ENCODE peak calls at places on chromosomes 7 and 10, in seven cellular contexts. X is iPS-NIHi11; N is stimulated activated naive B cell treated with anti-CD40 and anti-IgM and Interleukin-4, amounts not matched to agents 10 μg/mL and 1 μg/mL and 100 μg/mL, for 72 hours; B is NCI-H1105; I is HepG2; R is activated naive CD4-positive, alpha-beta T cell; H is NCI-H446 treated with DMSO at 0.1 percent for 48 hours. Q is an unnamed sample.

GRCh38 chr7:32415936-32416335 is 74.2 kb downstream of the LSM5 start:
- DNase-seq in N (no peak), I (no peak), X (no peak), R (no peak), B (no peak), H (no peak), Q (no peak)

GRCh38 chr10:44397476-44398225 is 12.8 kb upstream of the CXCL12 start:
- DNase-seq in R (no peak), I (no peak), H (no peak), B (no peak), X (peak; percentile 37), N (no peak), Q (no peak)

GRCh38 chr7:414681-415560 is 104.7 kb downstream of the PDGFA start:
- DNase-seq in B (no peak), H (no peak), N (no peak), X (peak; percentile 6), R (no peak), I (no peak), Q (no peak)

GRCh38 chr7:92768501-92769360 is 67.6 kb downstream of the CDK6 start:
- DNase-seq in H (peak; percentile 66), R (no peak), I (no peak), B (no peak), N (peak; percentile 23), X (peak; percentile 16), Q (peak; percentile 56)

GRCh38 chr7:87420173-87420572 is 55.3 kb downstream of the ABCB4 start:
- DNase-seq in H (no peak), R (no peak), X (no peak), B (no peak), N (no peak), I (no peak), Q (no peak)

GRCh38 chr10:70053896-70054641 is 1.4 kb downstream of the MACROH2A2 start:
- DNase-seq in I (peak; percentile 20), H (no peak), X (peak; percentile 62), B (no peak), N (no peak), R (no peak), Q (no peak)

GRCh38 chr7:142611566-142612250 is 137.6 kb upstream of the PRSS1 start:
- DNase-seq in R (no peak), X (no peak), I (no peak), H (no peak), B (no peak), N (no peak), Q (no peak)

GRCh38 chr10:90958781-90959180 is 37.9 kb upstream of the ANKRD1 start:
- DNase-seq in I (no peak), R (no peak), N (no peak), B (no peak), X (no peak), H (no peak), Q (no peak)

GRCh38 chr10:80356563-80356999 is at the start of the genes DYDC1 and DYDC2:
- DNase-seq in X (peak; percentile 84), I (no peak), N (peak; percentile 58), H (no peak), R (peak; percentile 14), B (peak; percentile 82), Q (no peak)

GRCh38 chr7:7517661-7518236 is 17.9 kb downstream of the COL28A1 start:
- DNase-seq in N (no peak), X (no peak), H (no peak), B (no peak), R (no peak), I (peak; percentile 62), Q (no peak)

GRCh38 chr7:127446842-127447241 is 54.3 kb upstream of the ZNF800 start:
- DNase-seq in H (no peak), X (no peak), R (no peak), B (no peak), N (no peak), I (no peak), Q (no peak)

GRCh38 chr10:43231523-43232078 is 35.3 kb downstream of the RASGEF1A start:
- DNase-seq in X (no peak), N (no peak), R (no peak), H (no peak), I (no peak), B (no peak), Q (no peak)

GRCh38 chr10:98163941-98164340 is 29.5 kb downstream of the R3HCC1L start:
- DNase-seq in B (no peak), R (no peak), X (no peak), I (no peak), N (no peak), H (no peak), Q (no peak)

GRCh38 chr10:8235253-8236027 is 181.0 kb downstream of the GATA3 start:
- DNase-seq in N (no peak), X (peak; percentile 40), R (no peak), I (no peak), H (no peak), B (no peak), Q (no peak)

GRCh38 chr10:51528527-51528926 is 170.9 kb downstream of the CSTF2T start:
- DNase-seq in N (no peak), X (no peak), H (no peak), B (no peak), I (no peak), R (no peak), Q (no peak)

GRCh38 chr10:31759816-31760626 is 168.6 kb downstream of the ARHGAP12 start:
- DNase-seq in H (peak; percentile 99), N (peak; percentile 91), R (peak; percentile 91), B (peak; percentile 88), I (peak; percentile 85), X (peak; percentile 98), Q (peak; percentile 95)

GRCh38 chr10:18044976-18045720 is 93.4 kb downstream of the SLC39A12 start:
- DNase-seq in N (peak; percentile 23), I (no peak), R (no peak), X (no peak), B (no peak), H (no peak), Q (no peak)

GRCh38 chr7:32073533-32073932 is 3.3 kb upstream of the PDE1C start:
- DNase-seq in N (no peak), R (no peak), H (no peak), B (no peak), I (no peak), X (no peak), Q (no peak)

GRCh38 chr10:3579845-3580244 is 205.2 kb downstream of the KLF6 start:
- DNase-seq in N (no peak), H (no peak), B (no peak), I (no peak), X (no peak), R (no peak), Q (no peak)